ENCODE peak calls at places on chromosomes 6 and 20, in eight cellular contexts. E is A549; X is Panc1; V is CD4-positive, alpha-beta T cell; I is left ventricle myocardium inferior; Y is stomach; H is HCT116; Z is MCF 10A. K is an unnamed sample.
A peak's percentile ranks its signal among the peaks of the same experiment; 100 is the strongest.

GRCh38 chr6:44127186-44128019 is at the start of the genes MRPL14 and TMEM63B:
- DNase-seq in X (no peak), Z (peak; percentile 86), V (peak; percentile 88), Y (peak; percentile 93), I (peak; percentile 86), E (peak; percentile 83), H (peak; percentile 65), K (peak; percentile 100)

GRCh38 chr6:28586273-28586672 is 60.6 kb downstream of the GPX5 start:
- DNase-seq in I (no peak), H (no peak), V (no peak), E (no peak), Y (no peak), X (no peak), Z (peak; percentile 11), K (no peak)

GRCh38 chr6:31474871-31475286 is 23.1 kb upstream of the MICB start:
- DNase-seq in E (no peak), H (no peak), I (no peak), Y (no peak), Z (no peak), V (no peak), X (no peak), K (no peak)

GRCh38 chr6:166009385-166010031 is 158.1 kb downstream of the TBXT start:
- DNase-seq in I (no peak), H (no peak), Z (no peak), Y (no peak), E (peak; percentile 45), X (no peak), V (no peak), K (no peak)

GRCh38 chr20:22601361-22602141 is 17.2 kb upstream of the FOXA2 start:
- DNase-seq in Z (peak; percentile 9), H (no peak), V (no peak), X (no peak), Y (peak; percentile 34), I (no peak), E (peak; percentile 70), K (no peak)

GRCh38 chr20:61980647-61981583 is 84.8 kb downstream of the TAF4 start:
- DNase-seq in V (no peak), X (peak; percentile 20), E (peak; percentile 65), I (peak; percentile 46), H (peak; percentile 3), Z (peak; percentile 26), Y (peak; percentile 54), K (no peak)

GRCh38 chr6:80771941-80772340 is 665.5 kb downstream of the BCKDHB start:
- DNase-seq in E (no peak), V (no peak), I (no peak), Y (no peak), H (no peak), Z (peak; percentile 56), X (no peak), K (no peak)

GRCh38 chr20:1002682-1003561 is 811 bp upstream of the RSPO4 start:
- DNase-seq in Y (no peak), E (no peak), X (no peak), H (no peak), Z (no peak), V (no peak), I (no peak), K (no peak)

GRCh38 chr20:10201321-10201870 is 17.2 kb upstream of the SNAP25 start:
- DNase-seq in Y (no peak), Z (no peak), V (no peak), X (no peak), E (no peak), I (no peak), H (no peak), K (no peak)

DNA sequence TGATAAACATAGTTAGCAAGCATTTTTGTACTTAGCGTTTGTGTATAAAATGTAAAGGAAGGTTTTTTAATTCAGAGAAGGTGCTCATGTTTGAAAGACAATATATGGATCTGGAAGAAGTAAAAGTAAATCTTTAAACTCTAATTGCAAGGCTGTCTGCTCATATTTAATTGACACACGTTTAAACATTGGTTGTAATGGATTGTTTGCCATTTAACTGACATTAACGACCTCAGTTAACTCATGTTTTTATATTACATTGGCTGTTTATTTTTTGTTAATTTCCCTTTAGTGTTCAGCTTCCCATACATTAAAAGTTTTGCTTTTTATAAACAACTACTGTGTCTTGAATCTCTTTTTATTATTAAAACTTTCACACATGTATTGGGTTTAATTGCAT is 208.1 kb downstream of the ARID1B start:
- DNase-seq in I (no peak), X (no peak), E (no peak), Y (no peak), V (no peak), Z (no peak), H (no peak), K (no peak)
- TF ChIP-seq CTCF in I (no peak), X (no peak), E (no peak), Y (no peak), V (no peak), Z (no peak), H (no peak), K (no peak)

GRCh38 chr6:150719861-150720260 is 120.2 kb downstream of the PLEKHG1 start:
- DNase-seq in I (no peak), X (no peak), Y (no peak), Z (no peak), V (no peak), H (no peak), E (no peak), K (no peak)

GRCh38 chr6:150719099-150719767 is 119.5 kb downstream of the PLEKHG1 start:
- DNase-seq in H (no peak), E (no peak), Y (no peak), I (no peak), V (no peak), Z (no peak), X (no peak), K (no peak)

GRCh38 chr6:150723056-150723658 is 123.5 kb downstream of the PLEKHG1 start:
- DNase-seq in E (no peak), X (no peak), H (no peak), Y (no peak), Z (no peak), V (no peak), I (no peak), K (no peak)

GRCh38 chr6:150721411-150722266 is 122.0 kb downstream of the PLEKHG1 start:
- DNase-seq in H (no peak), E (no peak), Y (no peak), X (no peak), Z (no peak), I (no peak), V (no peak), K (no peak)

GRCh38 chr6:150720774-150721233 is 121.1 kb downstream of the PLEKHG1 start:
- DNase-seq in V (no peak), H (peak; percentile 73), I (no peak), Z (no peak), Y (no peak), X (no peak), E (no peak), K (peak; percentile 81)
- TF ChIP-seq CTCF in V (no peak), H (no peak), I (no peak), Z (no peak), Y (no peak), X (no peak), E (no peak), K (no peak)

DNA sequence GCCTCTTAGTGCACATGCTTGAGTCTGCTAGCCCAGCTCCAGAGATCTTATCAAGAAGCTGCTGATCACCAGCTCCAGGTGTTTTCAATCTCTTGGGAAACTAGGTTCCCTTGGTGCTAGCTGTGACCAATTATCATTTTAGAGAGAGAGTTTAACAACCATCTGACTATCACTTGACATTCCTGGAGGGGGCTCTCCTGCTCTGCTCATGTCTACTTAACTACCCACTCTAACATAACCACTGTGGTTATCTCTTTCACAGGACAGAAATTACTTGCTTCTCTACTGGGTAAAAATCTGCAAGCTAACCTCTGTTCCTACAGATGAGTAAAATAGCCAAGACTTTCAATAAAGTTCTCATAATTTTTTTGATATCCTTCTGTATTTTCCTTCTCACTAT is 823.4 kb upstream of the GJE1 start:
- DNase-seq in X (no peak), I (no peak), E (no peak), H (no peak), V (no peak), Y (no peak), Z (no peak), K (no peak)
- TF ChIP-seq CTCF in X (no peak), I (peak; percentile 22), E (no peak), H (no peak), V (no peak), Y (no peak), Z (peak; percentile 27), K (peak; percentile 10)

DNA sequence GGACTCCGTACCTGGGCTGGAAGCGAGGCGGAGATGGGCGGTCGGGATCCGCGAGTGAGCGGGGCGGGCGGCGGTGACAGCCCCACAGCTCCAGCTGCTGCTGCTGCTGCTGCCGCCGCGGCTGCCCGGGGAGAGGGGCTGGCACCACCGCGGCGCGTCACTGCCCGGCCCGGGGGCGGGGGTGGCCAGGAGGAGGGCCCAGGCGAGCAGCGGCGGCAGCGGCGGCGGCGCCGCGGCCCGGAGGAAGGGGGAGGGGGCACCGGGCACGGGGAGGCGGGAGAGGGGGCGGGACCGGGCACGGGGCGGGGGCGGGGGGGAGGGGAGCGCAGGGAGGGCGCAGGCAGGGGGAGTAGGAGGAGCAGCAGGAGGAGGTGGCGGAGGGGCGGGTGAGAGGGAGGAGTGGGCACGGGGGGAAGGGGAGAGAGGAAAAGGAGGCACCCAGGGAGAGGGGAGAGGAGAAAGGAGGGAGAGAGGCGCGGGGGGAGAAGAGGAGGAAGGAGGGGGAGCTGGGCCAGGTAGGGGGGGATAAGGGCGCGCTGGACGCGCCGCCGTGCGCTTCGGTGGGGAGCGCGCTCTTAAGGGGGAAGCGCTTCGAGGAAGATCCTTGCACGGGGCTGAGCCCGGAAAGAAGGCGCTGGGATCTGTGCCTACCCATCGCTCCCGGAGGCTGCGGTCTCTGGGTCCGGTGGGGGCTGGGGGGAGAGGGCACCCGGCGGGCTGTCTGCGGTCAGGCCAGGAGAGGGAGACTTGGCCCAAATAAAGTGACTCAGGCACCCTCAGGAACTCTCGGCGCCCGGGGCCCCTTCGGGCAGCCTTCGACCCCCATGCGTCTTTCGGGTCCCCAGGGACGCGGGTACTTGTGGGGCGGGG is 101.5 kb downstream of the NOL4L start:
- DNase-seq in E (peak; percentile 84), I (peak; percentile 60), H (peak; percentile 3), V (peak; percentile 57), X (no peak), Z (peak; percentile 63), Y (peak; percentile 84), K (peak; percentile 68)
- TF ChIP-seq CTCF in E (no peak), I (no peak), H (no peak), V (no peak), X (no peak), Z (no peak), Y (no peak), K (no peak)

DNA sequence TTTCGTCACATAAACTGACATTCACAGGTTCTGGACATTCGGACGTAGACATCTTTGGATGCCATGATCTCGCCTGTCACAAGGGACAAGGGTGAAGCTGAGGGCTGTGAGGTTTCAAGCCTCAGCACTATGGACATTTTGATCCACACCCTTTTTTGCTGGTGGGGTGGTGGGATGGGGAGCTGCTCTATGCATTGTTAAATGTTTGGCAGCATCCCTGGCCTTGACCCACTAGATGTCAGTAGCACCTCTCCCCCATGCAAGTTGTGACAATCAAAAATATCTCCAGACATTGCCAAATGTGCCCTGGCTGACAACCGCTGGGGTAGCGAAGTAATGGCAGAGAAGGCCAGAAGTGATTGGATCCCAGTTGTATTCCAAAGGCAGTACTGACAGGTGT is 229.4 kb downstream of the TSHZ2 start:
- DNase-seq in E (no peak), I (no peak), Y (no peak), Z (no peak), V (no peak), H (no peak), X (no peak), K (no peak)
- TF ChIP-seq CTCF in E (no peak), I (no peak), Y (no peak), Z (no peak), V (no peak), H (no peak), X (peak; percentile 26), K (no peak)

K was measured in GM13977.